ENCODE peak calls at places on chromosome 9, in five cellular contexts. One of them, this sample, is unnamed.

GRCh38 chr9:89482950-89483349 is 15.0 kb downstream of the SEMA4D start:
- DNase-seq in H1: no peak
- DNase-seq in GM12878: no peak
- DNase-seq in HepG2: no peak
- DNase-seq in HEK293T: no peak
- DNase-seq in this sample: no peak

GRCh38 chr9:125911861-125912260 is 164.7 kb downstream of the PBX3 start:
- DNase-seq in GM12878: no peak
- DNase-seq in HepG2: no peak
- DNase-seq in H1: no peak
- DNase-seq in HEK293T: no peak
- DNase-seq in this sample: no peak

GRCh38 chr9:134728021-134728795 is 86.6 kb downstream of the COL5A1 start:
- DNase-seq in HepG2: no peak
- DNase-seq in HEK293T: no peak
- DNase-seq in GM12878: no peak
- DNase-seq in H1: no peak
- DNase-seq in this sample: no peak

GRCh38 chr9:35910613-35911488 is 1.6 kb downstream of the SPAAR start:
- DNase-seq in GM12878: no peak
- DNase-seq in HEK293T: peak
- DNase-seq in H1: no peak
- DNase-seq in HepG2: peak
- DNase-seq in this sample: no peak

GRCh38 chr9:69573666-69574456 is 98.3 kb downstream of the APBA1 start:
- DNase-seq in HepG2: no peak
- DNase-seq in GM12878: no peak
- DNase-seq in HEK293T: no peak
- DNase-seq in H1: no peak
- DNase-seq in this sample: no peak

GRCh38 chr9:21777701-21778100 is 24.7 kb upstream of the MTAP start:
- DNase-seq in HEK293T: no peak
- DNase-seq in H1: no peak
- DNase-seq in HepG2: no peak
- DNase-seq in GM12878: no peak
- DNase-seq in this sample: no peak

GRCh38 chr9:108521063-108521462 is 334.7 kb downstream of the ACTL7B start:
- DNase-seq in H1: no peak
- DNase-seq in GM12878: no peak
- DNase-seq in HEK293T: no peak
- DNase-seq in HepG2: no peak
- DNase-seq in this sample: no peak

GRCh38 chr9:110179734-110180133 is 28.2 kb downstream of the C9orf152 start:
- DNase-seq in GM12878: no peak
- DNase-seq in HEK293T: no peak
- DNase-seq in HepG2: no peak
- DNase-seq in H1: no peak
- DNase-seq in this sample: no peak

GRCh38 chr9:81082251-81082650 is 607.1 kb downstream of the TLE1 start:
- DNase-seq in HEK293T: no peak
- DNase-seq in H1: no peak
- DNase-seq in GM12878: no peak
- DNase-seq in HepG2: no peak
- DNase-seq in this sample: no peak

GRCh38 chr9:88933607-88934379 is 57.5 kb upstream of the S1PR3 start:
- DNase-seq in H1: no peak
- DNase-seq in GM12878: no peak
- DNase-seq in HepG2: no peak
- DNase-seq in HEK293T: no peak
- DNase-seq in this sample: no peak

GRCh38 chr9:70552561-70552960 is 138.1 kb upstream of the KLF9 start:
- DNase-seq in H1: no peak
- DNase-seq in HEK293T: no peak
- DNase-seq in GM12878: no peak
- DNase-seq in HepG2: no peak
- DNase-seq in this sample: no peak

GRCh38 chr9:81244631-81245030 is 444.7 kb downstream of the TLE1 start:
- DNase-seq in GM12878: no peak
- DNase-seq in H1: no peak
- DNase-seq in HEK293T: no peak
- DNase-seq in HepG2: no peak
- DNase-seq in this sample: no peak

GRCh38 chr9:4700932-4701331 is 21.6 kb downstream of the CDC37L1 start:
- DNase-seq in HEK293T: no peak
- DNase-seq in HepG2: no peak
- DNase-seq in H1: no peak
- DNase-seq in GM12878: no peak
- DNase-seq in this sample: no peak

GRCh38 chr9:96680812-96681499 is 25.8 kb upstream of the PRXL2C start:
- DNase-seq in H1: no peak
- DNase-seq in HepG2: no peak
- DNase-seq in GM12878: no peak
- DNase-seq in HEK293T: no peak
- DNase-seq in this sample: no peak

GRCh38 chr9:129267141-129267540 is 89.1 kb upstream of the IER5L start:
- DNase-seq in GM12878: no peak
- DNase-seq in HEK293T: no peak
- DNase-seq in H1: no peak
- DNase-seq in HepG2: no peak
- DNase-seq in this sample: no peak

GRCh38 chr9:15889555-15889954 is 336.7 kb downstream of the CCDC171 start:
- DNase-seq in HEK293T: no peak
- DNase-seq in H1: no peak
- DNase-seq in HepG2: no peak
- DNase-seq in GM12878: no peak
- DNase-seq in this sample: no peak

GRCh38 chr9:120368799-120369198 is 211.2 kb downstream of the CDK5RAP2 start:
- DNase-seq in H1: no peak
- DNase-seq in HepG2: no peak
- DNase-seq in HEK293T: no peak
- DNase-seq in GM12878: no peak
- DNase-seq in this sample: no peak

GRCh38 chr9:122159925-122160246 is 178 bp downstream of the MORN5 start:
- DNase-seq in H1: no peak
- DNase-seq in HEK293T: no peak
- DNase-seq in GM12878: no peak
- DNase-seq in HepG2: no peak
- DNase-seq in this sample: no peak

GRCh38 chr9:96116275-96117051 is 185.5 kb downstream of the HSD17B3 start:
- DNase-seq in HepG2: peak
- DNase-seq in HEK293T: no peak
- DNase-seq in H1: no peak
- DNase-seq in GM12878: no peak
- DNase-seq in this sample: no peak

GRCh38 chr9:121619989-121620673 is 31.3 kb upstream of the DAB2IP start:
- DNase-seq in H1: no peak
- DNase-seq in GM12878: no peak
- DNase-seq in HEK293T: no peak
- DNase-seq in HepG2: no peak
- DNase-seq in this sample: no peak

GRCh38 chr9:130535818-130536521 is 43.4 kb upstream of the FUBP3 start:
- DNase-seq in HEK293T: no peak
- DNase-seq in GM12878: no peak
- DNase-seq in H1: no peak
- DNase-seq in HepG2: peak
- DNase-seq in this sample: no peak

GRCh38 chr9:82410306-82410705 is 421.7 kb downstream of the SPATA31D1 start:
- DNase-seq in HepG2: no peak
- DNase-seq in HEK293T: no peak
- DNase-seq in GM12878: peak
- DNase-seq in H1: no peak
- DNase-seq in this sample: no peak

DNA sequence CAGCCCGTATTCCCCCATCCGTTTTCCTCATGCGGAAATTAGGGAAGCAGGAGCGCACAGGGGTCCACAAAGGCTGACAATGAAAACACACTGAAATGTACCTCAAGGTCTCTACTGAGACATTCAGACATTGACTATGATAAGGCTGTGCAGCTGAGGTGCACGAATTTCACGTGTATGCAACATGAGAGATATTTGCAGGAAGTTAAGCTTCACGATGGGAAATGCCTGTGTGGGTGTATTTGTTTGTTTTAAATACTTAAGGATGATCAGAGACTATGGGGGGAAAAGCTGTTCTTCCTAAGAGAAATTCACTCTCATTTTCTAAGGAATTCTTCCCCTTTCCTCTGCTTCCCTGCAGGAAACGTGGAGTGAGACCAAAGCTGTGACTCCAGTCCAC is 2.6 kb upstream of the SPATA31E1 start:
- DNase-seq in HEK293T: peak
- DNase-seq in H1: no peak
- DNase-seq in HepG2: no peak
- DNase-seq in GM12878: no peak
- DNase-seq in this sample: no peak
- TF ChIP-seq SUZ12 in HEK293T: no peak
- TF ChIP-seq SUZ12 in H1: no peak
- TF ChIP-seq SUZ12 in HepG2: no peak
- TF ChIP-seq SUZ12 in GM12878: no peak
- TF ChIP-seq SUZ12 in this sample: no peak

DNA sequence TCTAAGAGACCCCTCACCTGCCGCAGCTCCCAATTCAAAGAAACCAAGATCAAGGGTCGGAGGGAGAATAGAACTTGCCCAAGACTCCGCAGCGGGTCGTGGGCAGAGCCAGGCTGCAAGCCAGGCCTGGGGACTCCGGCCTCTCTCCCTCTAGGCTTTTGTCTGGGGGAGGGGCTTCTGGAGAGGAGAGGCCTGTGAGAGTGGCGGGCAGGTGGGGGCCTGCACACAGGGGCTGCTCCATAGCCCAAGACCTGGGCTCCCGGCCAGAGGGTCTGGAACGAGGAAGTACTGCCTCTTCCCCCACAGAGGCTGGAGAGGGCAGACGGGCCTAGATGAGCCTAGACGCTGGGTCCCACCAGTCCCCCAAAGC is 5.1 kb upstream of the ST6GALNAC6 start:
- DNase-seq in GM12878: no peak
- DNase-seq in H1: no peak
- DNase-seq in HEK293T: no peak
- DNase-seq in HepG2: peak
- DNase-seq in this sample: no peak
- TF ChIP-seq SUZ12 in GM12878: no peak
- TF ChIP-seq SUZ12 in H1: no peak
- TF ChIP-seq SUZ12 in HEK293T: no peak
- TF ChIP-seq SUZ12 in HepG2: no peak
- TF ChIP-seq SUZ12 in this sample: no peak

GRCh38 chr9:106920091-106920490 is 57.1 kb downstream of the ZNF462 start:
- DNase-seq in HepG2: no peak
- DNase-seq in H1: no peak
- DNase-seq in GM12878: no peak
- DNase-seq in HEK293T: no peak
- DNase-seq in this sample: no peak

GRCh38 chr9:106915851-106916250 is 52.9 kb downstream of the ZNF462 start:
- DNase-seq in GM12878: no peak
- DNase-seq in HepG2: no peak
- DNase-seq in H1: no peak
- DNase-seq in HEK293T: no peak
- DNase-seq in this sample: no peak

GRCh38 chr9:106913276-106913675 is 50.3 kb downstream of the ZNF462 start:
- DNase-seq in HEK293T: no peak
- DNase-seq in HepG2: no peak
- DNase-seq in H1: no peak
- DNase-seq in GM12878: no peak
- DNase-seq in this sample: no peak

GRCh38 chr9:106918825-106919509 is 56.0 kb downstream of the ZNF462 start:
- DNase-seq in GM12878: no peak
- DNase-seq in HepG2: no peak
- DNase-seq in H1: no peak
- DNase-seq in HEK293T: no peak
- DNase-seq in this sample: no peak

DNA sequence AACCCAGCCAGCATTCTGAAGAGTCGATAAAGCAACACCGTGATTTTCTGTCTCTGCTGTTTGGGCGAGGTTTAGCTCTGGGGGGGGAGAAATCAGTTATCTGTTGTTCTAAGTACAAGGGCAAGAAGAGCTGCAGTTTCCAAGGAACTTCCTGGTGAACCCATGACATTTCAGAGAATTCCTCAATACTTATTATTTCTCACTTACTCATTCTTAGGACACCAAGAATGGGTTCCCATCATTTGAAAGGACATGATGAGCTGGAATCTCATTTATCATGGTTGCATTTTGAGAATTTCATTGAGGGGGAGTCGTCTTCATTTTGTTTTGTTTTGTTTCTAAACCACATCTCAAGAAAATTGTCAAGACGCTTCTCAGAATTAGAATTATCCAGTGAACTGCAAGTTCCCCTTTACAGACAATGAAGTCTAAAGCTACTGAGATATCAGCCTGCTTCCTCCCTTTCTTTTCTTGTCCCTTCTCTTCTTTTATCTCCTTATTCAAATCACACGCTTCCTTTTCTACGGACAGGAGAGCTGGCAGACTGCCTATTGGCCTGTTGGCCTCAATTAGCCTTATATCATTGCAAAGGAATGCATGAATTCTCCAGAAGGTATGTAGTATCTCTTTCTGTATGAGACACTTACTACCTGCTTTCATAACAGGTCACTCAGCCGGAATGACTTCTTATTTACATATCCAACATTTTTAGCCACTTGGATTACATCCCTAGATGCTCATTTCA is 53.7 kb downstream of the ZNF462 start:
- DNase-seq in HEK293T: no peak
- DNase-seq in HepG2: peak
- DNase-seq in GM12878: no peak
- DNase-seq in H1: no peak
- DNase-seq in this sample: no peak
- TF ChIP-seq SUZ12 in HEK293T: no peak
- TF ChIP-seq SUZ12 in HepG2: no peak
- TF ChIP-seq SUZ12 in GM12878: no peak
- TF ChIP-seq SUZ12 in H1: no peak
- TF ChIP-seq SUZ12 in this sample: no peak

GRCh38 chr9:136756134-136756438 is 2.0 kb downstream of the LCN8 start:
- DNase-seq in HEK293T: no peak
- DNase-seq in GM12878: no peak
- DNase-seq in HepG2: no peak
- DNase-seq in H1: no peak
- DNase-seq in this sample: no peak

GRCh38 chr9:136759001-136759400 is 958 bp upstream of the LCN8 start:
- DNase-seq in HEK293T: no peak
- DNase-seq in H1: no peak
- DNase-seq in GM12878: no peak
- DNase-seq in HepG2: no peak
- DNase-seq in this sample: no peak

GRCh38 chr9:136756836-136757235 is 1.2 kb downstream of the LCN8 start:
- DNase-seq in GM12878: no peak
- DNase-seq in HEK293T: no peak
- DNase-seq in HepG2: no peak
- DNase-seq in H1: no peak
- DNase-seq in this sample: no peak

GRCh38 chr9:136757751-136758140 is 297 bp downstream of the LCN8 start:
- DNase-seq in H1: no peak
- DNase-seq in HepG2: no peak
- DNase-seq in HEK293T: no peak
- DNase-seq in GM12878: no peak
- DNase-seq in this sample: no peak

DNA sequence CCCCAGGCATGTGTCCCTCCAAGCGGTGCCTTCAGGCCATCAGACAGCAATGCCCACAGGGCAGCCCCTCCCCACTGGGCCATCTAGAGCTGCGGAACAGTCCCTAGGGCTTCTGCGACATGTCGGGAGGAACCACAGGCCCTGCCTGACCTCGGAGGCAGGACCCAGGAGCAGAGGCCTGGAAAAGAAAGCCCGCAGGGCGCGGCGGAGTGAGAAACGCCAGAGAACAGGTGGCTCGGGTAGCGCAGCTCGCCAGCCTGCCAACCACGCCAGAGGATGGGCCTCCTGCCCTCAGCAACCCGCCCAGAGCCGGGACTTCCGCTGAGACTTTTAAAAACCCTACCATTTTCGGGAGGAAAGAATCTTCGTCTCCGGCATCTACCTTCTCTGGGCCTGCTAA is 715 bp downstream of the LCN8 start:
- DNase-seq in HepG2: no peak
- DNase-seq in HEK293T: no peak
- DNase-seq in H1: no peak
- DNase-seq in GM12878: no peak
- DNase-seq in this sample: no peak
- TF ChIP-seq SUZ12 in HepG2: no peak
- TF ChIP-seq SUZ12 in HEK293T: no peak
- TF ChIP-seq SUZ12 in H1: no peak
- TF ChIP-seq SUZ12 in GM12878: no peak
- TF ChIP-seq SUZ12 in this sample: no peak

This sample was measured in NT2/D1.